ENCODE peak calls at places on chromosomes 16 and 17, in eight cellular contexts. Z is Right ventricle myocardium superior; O is tibial nerve; R is dorsolateral prefrontal cortex; E is NCI-H1092; Q is astrocyte of the spinal cord; I is pulmonary artery endothelial cell; Y is activated CD4-positive, alpha-beta T cell treated with anti-CD3 and anti-CD28 coated beads for 36 hours. B is an unnamed sample.

GRCh38 chr16:85460983-85461813 is 151.9 kb upstream of the GSE1 start:
- DNase-seq in R (no peak), Q (no peak), Y (no peak), I (no peak), Z (no peak), O (no peak), E (peak; percentile 97), B (peak; percentile 83)

GRCh38 chr16:25126820-25127232 is 15.3 kb downstream of the LCMT1 start:
- DNase-seq in E (no peak), Q (peak; percentile 86), Y (peak; percentile 78), R (peak; percentile 62), I (peak; percentile 22), O (no peak), Z (no peak), B (no peak)

GRCh38 chr17:19365499-19365817 is 2.9 kb upstream of the B9D1 start:
- DNase-seq in E (no peak), Q (no peak), R (no peak), I (no peak), Z (no peak), Y (no peak), O (no peak), B (no peak)

GRCh38 chr17:4721203-4722135 is 9.8 kb upstream of the MED11 start:
- DNase-seq in I (no peak), R (no peak), Q (peak; percentile 6), O (no peak), Z (no peak), Y (no peak), E (no peak), B (no peak)

GRCh38 chr16:28212532-28212873 is 738 bp upstream of the XPO6 start:
- DNase-seq in Z (no peak), Q (peak; percentile 12), E (no peak), I (no peak), Y (no peak), O (no peak), R (no peak), B (no peak)

GRCh38 chr16:84603115-84603816 is 14.6 kb downstream of the COTL1 start:
- DNase-seq in I (peak; percentile 80), Y (peak; percentile 70), Q (peak; percentile 98), Z (peak; percentile 92), E (peak; percentile 28), O (peak; percentile 87), R (peak; percentile 92), B (peak; percentile 48)

GRCh38 chr16:14444979-14445810 is 184.9 kb downstream of the PARN start:
- DNase-seq in O (no peak), E (no peak), Y (no peak), I (no peak), Z (no peak), R (no peak), Q (no peak), B (no peak)

GRCh38 chr17:57911834-57912673 is 43.2 kb downstream of the CUEDC1 start:
- DNase-seq in Z (peak; percentile 96), Y (no peak), O (peak; percentile 91), Q (peak; percentile 82), E (peak; percentile 97), R (peak; percentile 91), I (no peak), B (peak; percentile 100)

GRCh38 chr16:67661864-67662652 is 1.3 kb downstream of the PARD6A start:
- DNase-seq in Z (peak; percentile 39), R (no peak), I (no peak), Y (no peak), O (no peak), Q (no peak), E (no peak), B (no peak)

GRCh38 chr17:59853168-59853918 is 39.4 kb downstream of the TUBD1 start:
- DNase-seq in R (no peak), Q (peak; percentile 97), I (peak; percentile 78), O (no peak), E (no peak), Z (no peak), Y (peak; percentile 79), B (peak; percentile 88)